ENCODE peak calls at places on chromosome 6, in five cellular contexts. M is HepG2, K is HEK293T, V is HCT116, A is GM12878. J is an unnamed sample.

GRCh38 chr6:123089223-123089622 is 93.2 kb downstream of the CLVS2 start:
- DNase-seq in M (no peak), K (no peak), V (no peak), A (no peak), J (no peak)

GRCh38 chr6:139126255-139126654 is 8.6 kb upstream of the HECA start:
- DNase-seq in M (no peak), K (no peak), V (no peak), A (no peak), J (no peak)

GRCh38 chr6:125791151-125791819 is 525 bp downstream of the NCOA7 start:
- DNase-seq in M (peak; percentile 57), K (peak; percentile 70), V (no peak), A (no peak), J (no peak)

GRCh38 chr6:70673601-70674000 is 5.9 kb downstream of the SMAP1 start:
- DNase-seq in M (no peak), K (no peak), V (no peak), A (no peak), J (no peak)

GRCh38 chr6:8506123-8506522 is 70.8 kb upstream of the SLC35B3 start:
- DNase-seq in M (no peak), K (no peak), V (no peak), A (no peak), J (peak; percentile 21)

GRCh38 chr6:106158816-106159215 is 72.7 kb downstream of the PRDM1 start:
- DNase-seq in M (no peak), K (no peak), V (no peak), A (no peak), J (no peak)

GRCh38 chr6:6858533-6858982 is 249.2 kb upstream of the RREB1 start:
- DNase-seq in M (no peak), K (no peak), V (no peak), A (no peak), J (no peak)

GRCh38 chr6:134516582-134516981 is 198.7 kb upstream of the SGK1 start:
- DNase-seq in M (no peak), K (no peak), V (no peak), A (no peak), J (no peak)

GRCh38 chr6:53287336-53288225 is 61.2 kb downstream of the ELOVL5 start:
- DNase-seq in M (no peak), K (no peak), V (no peak), A (no peak), J (no peak)

GRCh38 chr6:90158945-90159344 is 137.7 kb downstream of the BACH2 start:
- DNase-seq in M (no peak), K (no peak), V (no peak), A (no peak), J (no peak)

GRCh38 chr6:144662812-144663211 is 377.7 kb downstream of the UTRN start:
- DNase-seq in M (no peak), K (no peak), V (no peak), A (no peak), J (no peak)

GRCh38 chr6:33317418-33317667 is 201 bp downstream of the ZBTB22 start:
- DNase-seq in M (no peak), K (peak; percentile 70), V (no peak), A (no peak), J (peak; percentile 69)

DNA sequence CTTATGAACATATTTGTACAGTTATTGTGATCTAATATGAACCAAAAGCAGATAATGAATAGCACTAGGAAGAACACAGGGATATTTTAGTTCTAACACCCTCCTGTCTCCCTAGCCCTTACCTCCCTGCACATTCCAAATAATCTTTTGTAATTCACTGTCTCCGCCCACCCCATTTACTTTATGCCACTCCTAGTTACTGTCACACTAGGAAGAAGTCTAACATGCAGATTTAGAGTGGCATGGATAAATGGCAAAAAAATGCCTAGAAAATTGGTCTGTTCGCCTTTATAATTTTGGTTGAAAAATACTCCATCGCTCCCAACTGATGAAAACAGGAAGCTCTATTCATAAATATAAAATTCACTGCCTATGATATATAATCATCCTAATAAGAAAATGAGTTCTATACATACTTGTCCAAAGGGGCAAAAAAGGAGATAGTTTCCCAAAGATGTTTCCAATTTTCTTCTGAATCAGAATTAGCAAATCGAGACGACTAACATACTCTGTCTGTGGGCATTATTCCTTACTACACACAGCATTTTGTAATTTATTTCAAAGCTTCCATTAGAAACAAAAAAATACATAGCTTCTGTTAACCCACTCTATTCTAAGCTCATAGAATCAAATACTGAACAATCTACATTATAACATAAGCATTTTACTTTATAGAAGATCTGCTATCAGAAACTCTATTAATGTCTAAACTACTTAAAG is 1.3 kb upstream of the RUNX2 start:
- DNase-seq in M (no peak), K (no peak), V (no peak), A (no peak), J (no peak)
- TF ChIP-seq SP1 in M (no peak), K (no peak), V (no peak), A (no peak), J (no peak)

DNA sequence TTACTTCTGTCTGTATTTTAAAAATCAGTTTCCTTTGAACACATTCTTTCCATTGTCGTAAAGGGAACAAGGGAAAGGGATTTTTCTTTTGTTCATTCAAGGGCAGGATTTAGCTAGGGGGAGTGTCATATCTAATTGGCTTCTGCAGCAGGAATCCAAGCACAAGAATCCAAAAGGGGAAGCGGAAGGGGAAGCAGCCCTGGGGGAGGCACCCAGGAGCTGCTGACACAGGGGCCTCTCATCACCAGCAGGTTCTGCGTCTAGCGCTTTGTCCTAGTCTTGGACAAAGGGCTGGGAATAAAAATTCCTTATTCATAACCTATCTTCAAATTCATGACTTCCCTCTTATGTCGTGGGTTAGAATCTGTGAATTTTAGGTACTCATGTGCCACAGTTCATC is 13.7 kb downstream of the RIPK1 start:
- DNase-seq in M (no peak), K (no peak), V (no peak), A (no peak), J (no peak)
- TF ChIP-seq SP1 in M (no peak), K (no peak), V (no peak), A (no peak), J (no peak)

DNA sequence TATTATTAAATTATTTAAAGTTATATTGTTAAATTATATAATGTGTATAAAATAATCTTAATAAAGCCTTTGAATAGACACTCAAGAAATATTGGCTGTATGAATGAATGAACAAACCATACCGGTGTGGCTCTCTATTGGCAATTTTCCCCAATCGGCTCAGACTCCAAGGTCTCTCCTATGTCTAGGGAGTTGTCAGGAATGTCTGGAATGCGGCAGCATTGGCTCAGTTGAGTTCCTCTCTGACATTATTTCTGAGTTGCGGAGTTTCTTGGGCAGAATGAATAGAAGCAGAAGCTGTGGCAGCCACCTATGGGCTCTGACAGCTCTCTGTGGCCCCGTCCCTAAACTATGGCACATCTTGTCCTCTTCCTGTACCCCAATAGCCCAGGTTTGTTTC is 111.0 kb downstream of the SOBP start:
- DNase-seq in M (peak; percentile 18), K (no peak), V (no peak), A (no peak), J (peak; percentile 58)
- TF ChIP-seq SP1 in M (no peak), K (no peak), V (no peak), A (no peak), J (no peak)

DNA sequence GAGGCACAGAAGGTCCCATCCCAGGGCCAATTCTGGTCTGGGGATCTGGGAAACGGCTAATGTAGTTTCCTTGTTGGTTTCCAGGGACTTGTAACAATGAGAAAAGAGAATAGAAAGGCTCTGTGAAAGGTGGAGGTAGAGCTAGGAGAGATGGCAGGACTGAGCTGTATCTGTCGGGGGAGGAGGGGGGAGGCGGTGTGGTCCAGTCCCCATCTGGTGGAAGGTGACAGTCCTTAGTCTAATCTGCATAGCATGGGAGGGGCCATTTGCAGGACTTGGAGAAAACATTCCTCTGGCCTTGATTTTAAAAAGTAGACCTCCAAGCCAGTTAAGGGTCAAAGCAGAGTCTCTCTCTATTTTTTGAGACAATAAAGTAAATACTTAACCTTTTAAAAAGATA is 137.1 kb downstream of the DNAH8 start:
- DNase-seq in M (no peak), K (no peak), V (no peak), A (no peak), J (no peak)
- TF ChIP-seq SP1 in M (no peak), K (no peak), V (no peak), A (no peak), J (no peak)